ENCODE peak calls at places on chromosomes 5 and 9, in ten cellular contexts. T, S, Q, K, N, A, Y, I, O and R are unnamed samples.

GRCh38 chr5:63011158-63011557 is 432.5 kb downstream of the LRRC70 start:
- DNase-seq in A (no peak), O (no peak), Q (no peak), I (no peak), K (no peak), N (no peak), T (no peak), Y (no peak), S (no peak), R (no peak)

GRCh38 chr5:6847896-6848295 is 134.7 kb downstream of the TENT4A start:
- DNase-seq in A (no peak), S (no peak), O (no peak), Q (no peak), N (no peak), I (no peak), K (no peak), Y (no peak), T (no peak), R (no peak)

GRCh38 chr9:31372796-31373587 is 1011.5 kb upstream of the ACO1 start:
- DNase-seq in S (no peak), I (no peak), T (no peak), K (no peak), A (no peak), O (no peak), Q (no peak), Y (no peak), N (no peak), R (no peak)

GRCh38 chr9:7216004-7216821 is 458.4 kb downstream of the KDM4C start:
- DNase-seq in T (no peak), N (no peak), K (no peak), Y (peak), I (no peak), Q (no peak), S (peak), O (no peak), A (no peak), R (peak)

GRCh38 chr5:145858929-145859328 is 13.9 kb downstream of the GRXCR2 start:
- DNase-seq in S (peak), Y (no peak), Q (no peak), I (no peak), K (no peak), T (no peak), O (no peak), N (no peak), A (no peak), R (no peak)

GRCh38 chr9:97283768-97284167 is 23.7 kb upstream of the CCDC180 start:
- DNase-seq in A (no peak), N (no peak), I (no peak), K (no peak), T (no peak), Y (no peak), Q (no peak), S (no peak), O (no peak), R (no peak)

GRCh38 chr5:176360894-176361436 is 599 bp downstream of the KIAA1191 start:
- DNase-seq in T (no peak), Y (peak), I (no peak), Q (no peak), A (peak), K (peak), N (no peak), O (no peak), S (peak), R (no peak)

GRCh38 chr5:80711938-80712337 is 57.2 kb upstream of the DHFR start:
- DNase-seq in A (no peak), Q (no peak), I (no peak), S (peak), T (no peak), N (peak), Y (peak), K (no peak), O (no peak), R (no peak)

GRCh38 chr9:69180670-69181069 is 6.6 kb downstream of the TJP2 start:
- DNase-seq in Y (peak), S (peak), A (no peak), K (peak), T (no peak), I (no peak), N (no peak), O (peak), Q (no peak), R (peak)

GRCh38 chr9:21317956-21318923 is 13.1 kb upstream of the IFNA5 start:
- DNase-seq in Q (no peak), S (peak), I (no peak), A (no peak), N (peak), T (no peak), K (no peak), Y (peak), O (no peak), R (no peak)

GRCh38 chr9:92607773-92608172 is 62.2 kb downstream of the IPPK start:
- DNase-seq in K (no peak), N (peak), S (peak), I (no peak), A (no peak), Q (no peak), O (peak), Y (peak), T (no peak), R (no peak)

GRCh38 chr5:156529902-156530301 is 202.9 kb downstream of the SGCD start:
- DNase-seq in A (no peak), Q (no peak), N (no peak), T (no peak), Y (peak), S (peak), K (no peak), O (no peak), I (no peak), R (no peak)

GRCh38 chr9:120915854-120916495 is 10.6 kb downstream of the TRAF1 start:
- DNase-seq in K (no peak), T (no peak), O (no peak), N (no peak), A (no peak), S (no peak), Q (no peak), I (no peak), Y (no peak), R (no peak)

GRCh38 chr9:114895605-114896004 is 34.8 kb downstream of the TNFSF8 start:
- DNase-seq in K (no peak), N (no peak), S (peak), I (no peak), O (no peak), Q (no peak), Y (peak), T (no peak), A (no peak), R (no peak)

GRCh38 chr9:42852133-42852532 is 668.7 kb downstream of the SPATA31A6 start:
- DNase-seq in S (no peak), K (no peak), Y (peak), Q (peak), O (no peak), I (no peak), N (peak), A (peak), T (no peak), R (peak)

GRCh38 chr5:50699737-50700136 is 33.3 kb downstream of the PARP8 start:
- DNase-seq in T (no peak), K (no peak), I (no peak), Q (no peak), S (peak), O (no peak), N (no peak), A (no peak), Y (peak), R (no peak)

GRCh38 chr9:75803130-75803529 is 87.3 kb upstream of the PCSK5 start:
- DNase-seq in O (no peak), Q (no peak), S (no peak), T (no peak), A (no peak), Y (peak), K (no peak), I (no peak), N (no peak), R (peak)

GRCh38 chr9:109010676-109011655 is 2.3 kb downstream of the CTNNAL1 start:
- DNase-seq in I (no peak), Q (no peak), O (peak), N (no peak), S (peak), A (no peak), K (no peak), T (no peak), Y (peak), R (no peak)

GRCh38 chr9:77848897-77849296 is 182.7 kb downstream of the GNAQ start:
- DNase-seq in O (peak), Y (peak), K (no peak), I (peak), T (peak), N (no peak), Q (no peak), A (no peak), S (peak), R (peak)

GRCh38 chr9:98720402-98720801 is 11.7 kb upstream of the GABBR2 start:
- DNase-seq in K (no peak), I (no peak), Q (no peak), Y (no peak), T (no peak), O (no peak), N (no peak), S (no peak), A (no peak), R (no peak)

GRCh38 chr5:123035320-123035949 is 1.1 kb downstream of the PPIC start:
- DNase-seq in I (peak), Y (peak), T (peak), K (peak), N (peak), S (peak), Q (peak), A (peak), O (no peak), R (no peak)

GRCh38 chr5:56247596-56247995 is 14.5 kb upstream of the ANKRD55 start:
- DNase-seq in N (no peak), Y (peak), T (no peak), A (no peak), S (peak), I (no peak), O (peak), Q (no peak), K (no peak), R (no peak)

GRCh38 chr5:144328980-144329379 is 158.3 kb downstream of the KCTD16 start:
- DNase-seq in O (no peak), N (no peak), K (no peak), T (no peak), I (no peak), Q (no peak), S (no peak), Y (no peak), A (no peak), R (no peak)

GRCh38 chr5:57408714-57409113 is 73.9 kb downstream of the ACTBL2 start:
- DNase-seq in T (no peak), K (no peak), I (no peak), A (no peak), Q (no peak), S (peak), N (no peak), O (no peak), Y (peak), R (peak)

GRCh38 chr5:90353254-90353653 is 56.3 kb downstream of the CETN3 start:
- DNase-seq in N (no peak), I (no peak), S (no peak), O (no peak), K (no peak), A (no peak), Y (no peak), Q (no peak), T (no peak), R (no peak)

DNA sequence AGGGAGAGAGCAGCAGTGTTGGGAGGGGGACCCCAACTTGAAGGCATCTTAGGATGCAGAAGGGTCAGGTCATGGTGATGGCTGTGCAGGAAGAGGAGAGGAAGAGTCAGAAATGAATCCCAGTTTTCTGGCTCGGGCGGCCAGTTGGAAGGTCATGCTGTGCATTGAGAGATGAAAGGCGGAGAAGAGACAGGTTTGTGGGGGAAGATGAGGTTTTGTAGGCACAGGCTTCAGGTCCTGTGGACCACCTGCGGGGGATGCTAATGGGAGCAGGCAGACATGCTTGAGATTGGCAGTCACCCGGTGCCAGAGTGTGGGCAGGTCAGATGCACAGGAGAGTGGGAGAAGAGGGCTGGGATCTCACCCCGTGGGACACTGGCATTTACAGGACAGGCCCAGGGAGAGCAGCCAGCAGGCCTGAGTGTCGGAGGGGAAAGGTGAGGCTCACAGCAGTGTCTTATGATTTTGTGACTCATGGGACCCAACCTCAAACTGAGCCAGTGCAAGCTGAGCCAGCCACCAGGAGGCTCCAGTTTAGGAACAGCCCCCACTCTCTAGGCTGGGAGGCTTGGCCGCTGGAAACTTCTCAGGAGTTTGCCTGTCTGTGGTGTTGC is 17.5 kb downstream of the STXBP1 start:
- DNase-seq in K (no peak), Q (no peak), I (no peak), S (peak), N (no peak), O (no peak), T (no peak), A (no peak), Y (peak), R (no peak)
- TF ChIP-seq CTCF in K (no peak), Q (no peak), I (no peak), S (peak), N (peak), O (peak), T (no peak), A (no peak), Y (peak), R (no peak)

GRCh38 chr5:133539818-133540217 is 72.5 kb downstream of the FSTL4 start:
- DNase-seq in T (no peak), K (no peak), A (no peak), Q (no peak), N (no peak), O (no peak), I (no peak), S (no peak), Y (no peak), R (no peak)
- H3K4me3 ChIP-seq in T (no peak), K (no peak), A (no peak), Q (no peak), N (no peak), O (no peak), I (no peak), S (no peak), Y (no peak), R (no peak)

GRCh38 chr5:139404484-139404840 is 573 bp upstream of the SPATA24 start:
- DNase-seq in T (no peak), Q (no peak), O (no peak), N (no peak), Y (no peak), K (no peak), A (no peak), S (no peak), I (no peak), R (no peak)

GRCh38 chr5:139403418-139403786 is 487 bp downstream of the SPATA24 start:
- DNase-seq in N (no peak), T (no peak), O (no peak), I (no peak), S (no peak), Q (no peak), A (no peak), K (no peak), Y (no peak), R (no peak)

GRCh38 chr5:139401546-139401945 is 2.3 kb downstream of the SPATA24 start:
- DNase-seq in T (no peak), Y (no peak), A (no peak), Q (no peak), I (no peak), K (no peak), O (no peak), N (no peak), S (no peak), R (no peak)

GRCh38 chr5:139403787-139404483 is at the start of gene SPATA24:
- DNase-seq in Y (peak), I (peak), O (peak), Q (peak), N (peak), A (peak), T (peak), K (peak), S (peak), R (peak)

GRCh38 chr5:139402561-139403158 is 1.2 kb downstream of the SPATA24 start:
- DNase-seq in O (no peak), Y (no peak), A (no peak), Q (no peak), T (no peak), N (no peak), K (no peak), I (no peak), S (no peak), R (no peak)
- TF ChIP-seq CTCF in O (peak), Y (peak), A (peak), Q (peak), T (peak), N (peak), K (no peak), I (peak), S (peak), R (peak)

GRCh38 chr9:123999668-124000067 is 11.9 kb upstream of the LHX2 start:
- DNase-seq in N (no peak), K (no peak), A (no peak), Y (no peak), Q (no peak), I (no peak), T (no peak), O (no peak), S (no peak), R (no peak)

GRCh38 chr9:123996731-123997421 is 14.7 kb upstream of the LHX2 start:
- DNase-seq in I (no peak), A (no peak), N (no peak), O (no peak), Y (peak), Q (peak), S (no peak), K (no peak), T (no peak), R (no peak)

GRCh38 chr9:123997665-123998277 is 13.8 kb upstream of the LHX2 start:
- DNase-seq in T (peak), I (peak), N (no peak), Q (peak), S (peak), A (peak), K (no peak), Y (peak), O (no peak), R (no peak)

GRCh38 chr9:123998970-123999621 is 12.5 kb upstream of the LHX2 start:
- DNase-seq in S (no peak), T (no peak), Y (no peak), N (no peak), I (no peak), A (no peak), Q (no peak), O (no peak), K (no peak), R (no peak)

GRCh38 chr9:123998278-123998925 is 13.2 kb upstream of the LHX2 start:
- DNase-seq in T (no peak), S (no peak), N (no peak), K (no peak), I (no peak), Y (no peak), O (no peak), Q (no peak), A (no peak), R (no peak)
- H3K4me3 ChIP-seq in T (peak), S (no peak), N (no peak), K (peak), I (no peak), Y (no peak), O (no peak), Q (no peak), A (no peak), R (no peak)